ENCODE peak calls at places on chromosomes 1 and 21, in four cellular contexts. Y is IMR-90, A is K562, R is endothelial cell of umbilical vein. D is an unnamed sample. For H3K9me1, the result is how much of the 10 kb centered on the place peaks cover.

GRCh38 chr1:221994274-221994698 is 252.4 kb upstream of the DUSP10 start:
- DNase-seq in Y (peak), A (no peak), R (no peak), D (peak)

GRCh38 chr1:4697801-4698200 is 43.4 kb downstream of the AJAP1 start:
- DNase-seq in Y (no peak), A (no peak), R (no peak), D (no peak)

GRCh38 chr1:3551290-3551678 is 60.0 kb downstream of the MEGF6 start:
- DNase-seq in Y (no peak), A (no peak), R (no peak), D (no peak)

GRCh38 chr1:208544058-208544457 is 299.9 kb upstream of the PLXNA2 start:
- DNase-seq in Y (no peak), A (no peak), R (no peak), D (no peak)

GRCh38 chr1:83857705-83858104 is 141.2 kb downstream of the TTLL7 start:
- DNase-seq in Y (no peak), A (no peak), R (no peak), D (no peak)

GRCh38 chr21:26933448-26933847 is 33.4 kb downstream of the ADAMTS5 start:
- DNase-seq in Y (no peak), A (no peak), R (no peak), D (no peak)

GRCh38 chr1:35564037-35564883 is 6.7 kb downstream of the NCDN start:
- DNase-seq in Y (peak), A (peak), R (peak), D (no peak)

GRCh38 chr1:31531177-31532000 is 44.9 kb upstream of the TINAGL1 start:
- DNase-seq in Y (peak), A (no peak), R (peak), D (no peak)

GRCh38 chr1:206923009-206923960 is 1.5 kb upstream of the FCMR start:
- DNase-seq in Y (no peak), A (no peak), R (no peak), D (no peak)

GRCh38 chr1:201208236-201208635 is 17.6 kb downstream of the IGFN1 start:
- DNase-seq in Y (no peak), A (no peak), R (no peak), D (no peak)

GRCh38 chr1:213415686-213416380 is 364.8 kb downstream of the RPS6KC1 start:
- DNase-seq in Y (no peak), A (no peak), R (no peak), D (no peak)

GRCh38 chr1:65429806-65430205 is 9.3 kb downstream of the LEPR start:
- DNase-seq in Y (peak), A (no peak), R (peak), D (no peak)

GRCh38 chr1:159937014-159937750 is 8.2 kb downstream of the IGSF9 start:
- DNase-seq in Y (no peak), A (no peak), R (no peak), D (no peak)

GRCh38 chr1:51693420-51694144 is 76.7 kb downstream of the OSBPL9 start:
- DNase-seq in Y (peak), A (no peak), R (peak), D (no peak)

GRCh38 chr1:165169028-165169427 is 187.5 kb downstream of the LMX1A start:
- DNase-seq in Y (no peak), A (no peak), R (no peak), D (peak)

GRCh38 chr1:32337855-32338636 is 2.0 kb upstream of the MARCKSL1 start:
- DNase-seq in Y (peak), A (no peak), R (no peak), D (no peak)

GRCh38 chr1:74502432-74502831 is 10.0 kb downstream of the LRRC53 start:
- DNase-seq in Y (peak), A (no peak), R (peak), D (no peak)

GRCh38 chr1:64917328-64917861 is 49.0 kb downstream of the JAK1 start:
- DNase-seq in Y (peak), A (no peak), R (peak), D (peak)

GRCh38 chr1:116912846-116913245 is 3.1 kb downstream of the PTGFRN start:
- DNase-seq in Y (no peak), A (no peak), R (no peak), D (no peak)

GRCh38 chr1:9037476-9038337 is 11.5 kb upstream of the SLC2A7 start:
- DNase-seq in Y (no peak), A (no peak), R (no peak), D (no peak)

GRCh38 chr21:35017256-35017655 is 31.8 kb downstream of the RUNX1 start:
- DNase-seq in Y (no peak), A (no peak), R (no peak), D (no peak)
- H3K9me1 ChIP-seq in Y (under half), A (under half), R (under half), D (under half)

GRCh38 chr21:29174607-29175013 is 44.2 kb downstream of the MAP3K7CL start:
- DNase-seq in Y (peak), A (no peak), R (peak), D (no peak)

GRCh38 chr21:29175408-29176147 is 45.1 kb downstream of the MAP3K7CL start:
- DNase-seq in Y (peak), A (no peak), R (peak), D (no peak)

GRCh38 chr21:29177800-29178199 is 47.4 kb downstream of the MAP3K7CL start:
- DNase-seq in Y (no peak), A (no peak), R (no peak), D (no peak)

GRCh38 chr21:29178936-29179335 is 48.5 kb downstream of the MAP3K7CL start:
- DNase-seq in Y (no peak), A (no peak), R (no peak), D (no peak)

GRCh38 chr21:29176721-29177120 is 46.3 kb downstream of the MAP3K7CL start:
- DNase-seq in Y (no peak), A (no peak), R (no peak), D (no peak)
- H3K9me1 ChIP-seq in Y (under half), A (under half), R (under half), D (under half)

GRCh38 chr1:180528868-180529470 is 26.6 kb upstream of the ACBD6 start:
- DNase-seq in Y (no peak), A (no peak), R (no peak), D (no peak)
- H3K9me1 ChIP-seq in Y (under half), A (under half), R (under half), D (under half)

DNA sequence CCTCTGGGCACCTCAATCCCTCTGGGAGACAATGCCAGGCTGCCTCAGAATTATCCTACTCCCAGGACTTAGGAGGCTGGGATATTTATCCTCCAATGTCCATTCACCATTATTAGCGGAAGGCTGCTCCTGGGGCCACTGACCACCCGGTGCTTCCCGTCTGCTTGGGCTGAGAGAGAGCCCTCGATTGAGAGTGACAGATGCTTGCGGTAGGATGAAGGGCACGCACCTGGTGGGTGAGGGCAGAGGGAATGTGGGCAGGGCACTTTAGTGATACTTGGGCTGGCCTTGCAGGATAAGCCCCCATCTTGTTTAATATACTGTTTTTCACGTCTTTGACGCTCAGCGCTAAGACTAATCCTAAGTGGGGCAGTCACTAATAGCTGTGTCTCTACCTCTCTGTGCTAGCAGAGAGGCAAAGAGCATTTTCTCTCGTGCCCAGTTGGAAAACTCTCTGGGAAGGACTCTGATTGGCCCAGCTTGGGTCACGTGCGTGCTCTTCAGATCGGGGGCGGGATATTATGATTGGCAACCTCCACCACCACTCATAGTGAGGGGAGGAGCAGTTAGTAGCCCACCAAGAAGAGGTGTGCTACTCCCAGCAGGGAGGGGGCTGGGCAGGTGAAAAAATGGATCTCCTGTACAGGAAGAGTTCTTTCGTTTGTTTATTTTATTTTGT is 10.6 kb upstream of the PARS2 start:
- DNase-seq in Y (peak), A (peak), R (peak), D (no peak)
- H3K9me1 ChIP-seq in Y (under half), A (under half), R (under half), D (under half)

GRCh38 chr1:183887826-183888819 is 83.2 kb downstream of the RGL1 start:
- DNase-seq in Y (peak), A (no peak), R (peak), D (no peak)
- H3K9me1 ChIP-seq in Y (under half), A (under half), R (under half), D (under half)

GRCh38 chr1:28632560-28632959 is 10.3 kb downstream of the TAF12 start:
- DNase-seq in Y (no peak), A (no peak), R (no peak), D (no peak)

DNA sequence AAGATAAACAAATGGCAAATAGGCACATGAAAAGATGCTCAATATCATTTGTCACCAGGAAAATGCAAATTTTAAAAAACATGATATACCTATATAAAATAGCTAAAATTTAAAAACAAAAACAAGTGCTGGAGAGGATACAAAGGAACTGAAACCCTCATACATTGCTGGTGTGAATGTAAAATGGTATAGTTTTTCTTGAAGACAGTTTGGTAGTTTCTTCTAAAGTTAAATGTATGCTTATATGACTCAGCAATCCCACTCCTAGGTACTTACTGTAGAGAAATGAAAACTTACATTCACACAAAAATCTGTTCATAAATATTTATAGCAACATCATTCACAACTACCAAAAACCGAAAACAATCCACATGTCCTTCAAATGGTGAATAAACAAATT is 11.2 kb downstream of the TAF12 start:
- DNase-seq in Y (no peak), A (no peak), R (no peak), D (no peak)
- H3K9me1 ChIP-seq in Y (under half), A (under half), R (under half), D (under half)

DNA sequence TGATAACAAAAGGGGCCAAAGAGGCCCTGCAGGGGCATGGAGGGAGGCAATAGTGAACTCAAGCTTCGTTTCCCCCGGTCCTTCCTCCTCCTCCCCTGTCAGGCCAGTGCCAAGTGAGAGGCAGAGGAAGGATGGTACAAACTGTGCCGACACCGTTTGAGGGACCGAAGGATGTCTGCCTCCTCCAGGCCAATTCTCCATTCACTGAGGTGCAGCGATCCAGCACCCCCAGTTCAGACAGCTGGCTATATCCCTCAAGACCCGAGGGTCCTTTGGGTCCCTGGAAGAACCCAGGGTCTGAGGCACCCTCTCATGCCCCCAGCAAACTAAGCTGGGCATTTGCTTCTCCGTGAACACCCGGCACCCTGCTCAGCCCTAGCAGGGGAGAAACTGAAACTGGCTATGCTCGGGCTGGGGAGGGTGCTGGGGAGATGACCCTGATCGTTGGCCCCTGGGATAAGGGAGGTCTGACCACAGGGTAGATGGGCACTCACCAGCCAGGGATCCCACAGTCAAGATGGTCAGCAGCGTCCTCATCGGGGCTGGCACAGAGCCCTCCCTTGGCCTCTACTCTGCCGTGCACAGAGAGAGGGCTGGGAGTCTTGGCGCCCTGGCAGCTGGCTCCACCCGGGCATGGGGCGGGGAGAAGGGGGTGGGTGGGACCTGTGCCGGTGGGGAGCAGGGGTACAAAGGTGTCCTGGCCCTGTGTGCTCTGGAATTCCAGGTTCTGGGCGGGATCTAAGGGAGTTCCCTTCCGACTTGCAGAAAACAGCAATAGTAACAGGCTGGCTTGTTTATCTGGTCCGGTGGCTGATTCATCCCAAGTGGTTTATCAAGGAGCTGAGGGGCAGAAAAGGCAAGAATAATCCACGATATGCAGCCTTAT is at the start of gene IL22RA1:
- DNase-seq in Y (peak), A (no peak), R (no peak), D (no peak)
- H3K9me1 ChIP-seq in Y (under half), A (under half), R (under half), D (under half)

GRCh38 chr1:971751-972506 is 5.6 kb downstream of the PLEKHN1 start:
- DNase-seq in Y (no peak), A (no peak), R (no peak), D (no peak)
- H3K9me1 ChIP-seq in Y (under half), A (under half), R (under half), D (under half)